ENCODE peak calls at places on chromosomes 4 and X, in four cellular contexts. One of them, this sample, is unnamed.

GRCh38 chr4:22556411-22556969 is 40.6 kb upstream of the ADGRA3 start:
- DNase-seq in upper lobe of left lung: no peak
- DNase-seq in esophagus muscularis mucosa: no peak
- DNase-seq in sigmoid colon: no peak
- DNase-seq in this sample: no peak

GRCh38 chrX:9907645-9908387 is 59.3 kb upstream of the CLDN34 start:
- DNase-seq in sigmoid colon: no peak
- DNase-seq in esophagus muscularis mucosa: no peak
- DNase-seq in upper lobe of left lung: no peak
- DNase-seq in this sample: no peak

GRCh38 chrX:97290199-97290598 is 406.5 kb downstream of the RPA4 start:
- DNase-seq in upper lobe of left lung: no peak
- DNase-seq in sigmoid colon: no peak
- DNase-seq in esophagus muscularis mucosa: no peak
- DNase-seq in this sample: no peak

GRCh38 chr4:121736735-121737351 is 28.1 kb downstream of the SMIM43 start:
- DNase-seq in upper lobe of left lung: no peak
- DNase-seq in sigmoid colon: no peak
- DNase-seq in esophagus muscularis mucosa: no peak
- DNase-seq in this sample: peak; percentile 87

GRCh38 chrX:120761810-120762209 is 113.9 kb downstream of the CT47B1 start:
- DNase-seq in sigmoid colon: no peak
- DNase-seq in upper lobe of left lung: no peak
- DNase-seq in esophagus muscularis mucosa: no peak
- DNase-seq in this sample: no peak

GRCh38 chr4:77418333-77418732 is 187.3 kb upstream of the CXCL13 start:
- DNase-seq in esophagus muscularis mucosa: no peak
- DNase-seq in upper lobe of left lung: no peak
- DNase-seq in sigmoid colon: no peak
- DNase-seq in this sample: no peak

GRCh38 chr4:164807611-164808010 is 53.7 kb downstream of the SMIM31 start:
- DNase-seq in upper lobe of left lung: no peak
- DNase-seq in sigmoid colon: no peak
- DNase-seq in esophagus muscularis mucosa: no peak
- DNase-seq in this sample: no peak

GRCh38 chr4:124111922-124112321 is 600.6 kb downstream of the ANKRD50 start:
- DNase-seq in upper lobe of left lung: no peak
- DNase-seq in esophagus muscularis mucosa: no peak
- DNase-seq in sigmoid colon: no peak
- DNase-seq in this sample: peak; percentile 35

GRCh38 chrX:113759422-113759821 is 824.5 kb upstream of the HTR2C start:
- DNase-seq in esophagus muscularis mucosa: no peak
- DNase-seq in sigmoid colon: no peak
- DNase-seq in upper lobe of left lung: no peak
- DNase-seq in this sample: no peak

GRCh38 chr4:132132433-132132832 is 1016.7 kb upstream of the PCDH10 start:
- DNase-seq in sigmoid colon: no peak
- DNase-seq in upper lobe of left lung: no peak
- DNase-seq in esophagus muscularis mucosa: no peak
- DNase-seq in this sample: no peak

GRCh38 chr4:11777447-11777846 is 348.8 kb upstream of the HS3ST1 start:
- DNase-seq in upper lobe of left lung: no peak
- DNase-seq in sigmoid colon: no peak
- DNase-seq in esophagus muscularis mucosa: no peak
- DNase-seq in this sample: no peak

GRCh38 chrX:20173305-20173704 is 31.7 kb upstream of the EIF1AX start:
- DNase-seq in esophagus muscularis mucosa: no peak
- DNase-seq in sigmoid colon: no peak
- DNase-seq in upper lobe of left lung: no peak
- DNase-seq in this sample: no peak

GRCh38 chrX:101208152-101208905 is 11.3 kb upstream of the DRP2 start:
- DNase-seq in upper lobe of left lung: no peak
- DNase-seq in esophagus muscularis mucosa: no peak
- DNase-seq in sigmoid colon: no peak
- DNase-seq in this sample: no peak

GRCh38 chr4:104524591-104524990 is 29.9 kb upstream of the CXXC4 start:
- DNase-seq in esophagus muscularis mucosa: no peak
- DNase-seq in sigmoid colon: no peak
- DNase-seq in upper lobe of left lung: no peak
- DNase-seq in this sample: no peak

GRCh38 chrX:39477438-39478120 is 620.2 kb downstream of the BCOR start:
- DNase-seq in sigmoid colon: no peak
- DNase-seq in upper lobe of left lung: peak; percentile 57
- DNase-seq in esophagus muscularis mucosa: no peak
- DNase-seq in this sample: no peak

DNA sequence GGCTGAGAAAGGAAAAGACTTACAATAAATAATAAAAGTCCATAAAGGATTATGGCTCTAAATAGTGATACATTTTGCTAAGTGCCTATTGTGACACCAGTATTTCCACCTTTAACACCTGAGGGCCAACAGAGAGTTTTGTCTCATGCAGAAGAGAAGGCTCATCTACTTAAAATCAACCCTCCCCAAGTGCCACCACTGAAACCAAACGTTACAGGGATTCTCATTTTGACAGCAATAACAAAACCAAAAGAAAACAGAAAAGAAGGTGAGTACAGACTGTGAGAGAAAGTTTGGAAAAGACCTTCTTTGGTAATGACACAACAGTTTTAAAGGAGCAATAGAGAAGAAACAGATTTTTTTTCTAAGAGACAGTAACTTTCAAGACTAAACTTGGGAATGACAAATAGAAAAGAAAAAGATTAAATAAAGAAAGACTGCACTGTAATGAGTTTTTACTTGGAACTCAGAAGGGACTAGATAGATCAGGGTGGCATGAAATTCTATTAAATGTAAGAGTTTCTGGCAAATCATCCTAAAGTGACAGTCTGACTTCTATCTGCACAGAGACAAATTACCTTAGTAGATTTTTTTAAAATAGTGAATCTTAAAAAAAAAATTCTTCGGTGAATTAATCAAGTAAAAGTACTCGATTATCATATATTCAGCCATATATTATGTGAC is 109.7 kb downstream of the ZNF827 start:
- DNase-seq in upper lobe of left lung: no peak
- DNase-seq in esophagus muscularis mucosa: no peak
- DNase-seq in sigmoid colon: no peak
- DNase-seq in this sample: no peak
- TF ChIP-seq EP300 in upper lobe of left lung: no peak
- TF ChIP-seq EP300 in esophagus muscularis mucosa: no peak
- TF ChIP-seq EP300 in sigmoid colon: no peak
- TF ChIP-seq EP300 in this sample: no peak

GRCh38 chrX:46587158-46587557 is 13.6 kb downstream of the CHST7 start:
- DNase-seq in esophagus muscularis mucosa: no peak
- DNase-seq in sigmoid colon: no peak
- DNase-seq in upper lobe of left lung: no peak
- DNase-seq in this sample: no peak

GRCh38 chrX:46582964-46583363 is 9.4 kb downstream of the CHST7 start:
- DNase-seq in esophagus muscularis mucosa: no peak
- DNase-seq in upper lobe of left lung: no peak
- DNase-seq in sigmoid colon: no peak
- DNase-seq in this sample: no peak

GRCh38 chrX:46588263-46588662 is 14.7 kb downstream of the CHST7 start:
- DNase-seq in sigmoid colon: peak; percentile 74
- DNase-seq in esophagus muscularis mucosa: no peak
- DNase-seq in upper lobe of left lung: no peak
- DNase-seq in this sample: peak; percentile 70

GRCh38 chrX:46589977-46590723 is 16.6 kb downstream of the CHST7 start:
- DNase-seq in esophagus muscularis mucosa: no peak
- DNase-seq in sigmoid colon: no peak
- DNase-seq in upper lobe of left lung: no peak
- DNase-seq in this sample: no peak

DNA sequence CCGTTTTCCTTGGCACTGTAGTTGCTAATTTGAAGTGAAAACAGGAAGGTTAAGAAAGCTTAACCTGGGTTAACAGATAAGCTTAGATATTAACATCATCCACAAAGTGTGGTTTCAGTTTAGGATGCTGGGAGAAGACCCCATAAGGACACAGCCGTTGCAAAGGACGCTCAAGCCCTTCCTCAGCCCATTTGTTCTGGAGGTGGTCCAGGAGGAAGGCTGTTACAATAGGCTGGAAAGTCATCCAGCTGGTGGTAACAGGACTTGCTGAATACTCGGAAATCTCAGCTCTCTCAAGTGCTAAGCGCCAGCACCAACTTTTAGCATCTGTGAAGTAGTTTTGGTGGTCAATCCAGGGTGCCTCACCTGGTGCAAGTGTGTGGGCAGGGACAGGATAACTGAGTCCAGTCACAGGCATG is 14.2 kb downstream of the CHST7 start:
- DNase-seq in esophagus muscularis mucosa: no peak
- DNase-seq in upper lobe of left lung: no peak
- DNase-seq in sigmoid colon: no peak
- DNase-seq in this sample: peak; percentile 5
- TF ChIP-seq EP300 in esophagus muscularis mucosa: no peak
- TF ChIP-seq EP300 in upper lobe of left lung: no peak
- TF ChIP-seq EP300 in sigmoid colon: no peak
- TF ChIP-seq EP300 in this sample: no peak

DNA sequence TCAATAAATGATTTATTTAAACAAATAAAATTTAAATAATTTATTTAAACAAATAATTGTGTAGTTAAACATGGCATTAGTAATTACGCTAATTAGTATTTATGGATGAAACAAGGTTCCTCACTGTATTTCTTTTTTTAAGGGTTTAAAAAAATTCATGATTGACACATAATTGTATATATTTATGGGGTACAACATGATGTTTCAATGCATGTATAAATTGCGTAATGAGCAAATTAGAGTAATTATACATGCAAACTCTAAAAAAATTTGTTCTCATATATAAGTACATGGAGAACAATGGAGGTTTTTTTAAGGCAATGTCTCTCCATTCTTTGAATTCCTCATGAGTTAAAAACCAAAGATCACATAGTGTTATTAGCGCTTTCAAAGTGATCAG is 115.7 kb upstream of the KLF3 start:
- DNase-seq in upper lobe of left lung: no peak
- DNase-seq in sigmoid colon: no peak
- DNase-seq in esophagus muscularis mucosa: no peak
- DNase-seq in this sample: no peak
- TF ChIP-seq EP300 in upper lobe of left lung: no peak
- TF ChIP-seq EP300 in sigmoid colon: no peak
- TF ChIP-seq EP300 in esophagus muscularis mucosa: no peak
- TF ChIP-seq EP300 in this sample: no peak

GRCh38 chr4:173436866-173437265 is 38.0 kb upstream of the SCRG1 start:
- DNase-seq in esophagus muscularis mucosa: no peak
- DNase-seq in upper lobe of left lung: no peak
- DNase-seq in sigmoid colon: no peak
- DNase-seq in this sample: no peak

GRCh38 chr4:173433447-173433846 is 34.5 kb upstream of the SCRG1 start:
- DNase-seq in esophagus muscularis mucosa: no peak
- DNase-seq in upper lobe of left lung: no peak
- DNase-seq in sigmoid colon: no peak
- DNase-seq in this sample: no peak

GRCh38 chr4:173434226-173434625 is 35.3 kb upstream of the SCRG1 start:
- DNase-seq in esophagus muscularis mucosa: no peak
- DNase-seq in sigmoid colon: no peak
- DNase-seq in upper lobe of left lung: no peak
- DNase-seq in this sample: no peak

GRCh38 chr4:173432430-173432829 is 33.5 kb upstream of the SCRG1 start:
- DNase-seq in upper lobe of left lung: no peak
- DNase-seq in sigmoid colon: no peak
- DNase-seq in esophagus muscularis mucosa: no peak
- DNase-seq in this sample: no peak

GRCh38 chr4:173436149-173436579 is 37.2 kb upstream of the SCRG1 start:
- DNase-seq in upper lobe of left lung: no peak
- DNase-seq in sigmoid colon: no peak
- DNase-seq in esophagus muscularis mucosa: no peak
- DNase-seq in this sample: no peak
- TF ChIP-seq EP300 in upper lobe of left lung: no peak
- TF ChIP-seq EP300 in sigmoid colon: no peak
- TF ChIP-seq EP300 in esophagus muscularis mucosa: no peak
- TF ChIP-seq EP300 in this sample: no peak

DNA sequence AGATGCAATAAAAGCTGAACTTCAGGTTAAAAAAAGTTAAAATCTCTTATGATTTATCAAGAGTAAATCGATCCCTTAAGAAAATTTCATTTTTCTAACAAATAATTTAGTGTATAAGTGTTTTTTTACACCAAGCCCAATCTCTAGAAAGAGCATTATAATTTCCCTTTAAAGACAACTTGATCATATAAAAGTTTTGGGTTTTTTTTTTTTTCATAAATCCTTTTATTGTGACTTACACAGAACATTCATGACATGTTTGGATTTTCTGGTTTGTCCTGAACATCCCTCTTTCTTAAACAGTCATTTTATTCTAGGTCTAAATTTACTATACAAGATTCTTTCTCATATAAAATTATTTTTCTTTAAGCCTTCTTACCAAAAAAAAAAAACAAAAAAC is 6.5 kb downstream of the ZNF721 start:
- DNase-seq in upper lobe of left lung: no peak
- DNase-seq in esophagus muscularis mucosa: no peak
- DNase-seq in sigmoid colon: no peak
- DNase-seq in this sample: no peak
- TF ChIP-seq EP300 in upper lobe of left lung: no peak
- TF ChIP-seq EP300 in esophagus muscularis mucosa: no peak
- TF ChIP-seq EP300 in sigmoid colon: no peak
- TF ChIP-seq EP300 in this sample: no peak

DNA sequence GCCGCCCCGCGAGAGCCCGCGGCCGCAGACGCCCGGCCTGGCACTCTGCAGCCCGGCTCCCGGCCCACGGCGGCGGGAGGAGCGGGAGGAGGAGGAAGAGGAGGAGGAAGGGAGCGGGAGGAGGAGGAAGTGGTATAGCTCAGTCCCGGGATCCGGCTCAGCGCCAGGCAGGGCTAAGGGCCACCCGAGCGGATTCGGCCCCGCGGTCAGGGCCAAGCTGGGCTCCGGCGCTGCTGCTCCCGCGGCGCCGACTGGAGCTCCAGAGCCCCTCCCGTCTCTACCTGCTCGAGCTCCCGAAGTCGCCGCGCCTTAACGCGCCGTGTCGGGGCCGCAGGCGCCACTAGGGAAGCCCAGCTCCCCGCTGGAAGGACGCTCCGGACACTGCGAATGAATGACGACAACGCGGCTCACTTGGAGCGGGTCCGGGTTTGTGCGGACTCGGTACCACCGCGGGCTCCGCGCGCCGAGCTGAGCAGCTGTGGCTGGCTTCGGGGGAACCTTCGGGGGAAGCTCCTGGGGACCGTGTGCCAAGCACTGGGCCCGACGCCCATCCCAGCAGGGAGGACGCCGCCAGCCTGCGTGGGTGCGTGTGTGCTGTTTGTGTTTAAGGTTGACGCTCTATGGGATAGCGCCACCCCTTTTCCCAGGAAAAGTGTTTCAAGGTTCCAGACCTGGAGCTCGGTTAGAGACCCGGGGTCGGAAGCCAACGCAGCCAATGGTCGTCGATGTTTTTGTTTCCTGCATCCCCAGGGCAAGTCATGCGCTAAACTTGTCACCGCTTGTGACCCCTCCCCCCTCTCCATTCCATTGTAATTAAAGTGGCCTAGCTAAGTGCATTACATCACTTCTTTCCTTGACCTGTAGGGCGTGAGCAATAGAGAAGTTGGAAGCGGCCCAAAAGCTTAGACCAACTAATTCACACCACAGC is at the start of gene TBC1D9:
- DNase-seq in esophagus muscularis mucosa: no peak
- DNase-seq in upper lobe of left lung: peak; percentile 93
- DNase-seq in sigmoid colon: peak; percentile 86
- DNase-seq in this sample: peak; percentile 81
- TF ChIP-seq EP300 in esophagus muscularis mucosa: no peak
- TF ChIP-seq EP300 in upper lobe of left lung: no peak
- TF ChIP-seq EP300 in sigmoid colon: no peak
- TF ChIP-seq EP300 in this sample: peak; percentile 75

GRCh38 chr4:34880246-34880645 is 1364.1 kb downstream of the ARAP2 start:
- DNase-seq in upper lobe of left lung: no peak
- DNase-seq in esophagus muscularis mucosa: no peak
- DNase-seq in sigmoid colon: no peak
- DNase-seq in this sample: no peak
- TF ChIP-seq EP300 in upper lobe of left lung: no peak
- TF ChIP-seq EP300 in esophagus muscularis mucosa: no peak
- TF ChIP-seq EP300 in sigmoid colon: no peak
- TF ChIP-seq EP300 in this sample: no peak

This sample was measured in tibial nerve.